ENCODE peak calls at places on chromosomes 2 and 18, in five cellular contexts. C is Calu3; M is naive thymus-derived CD8-positive, alpha-beta T cell; I is NCI-H1092 treated with DMSO at 0.1 percent for 48 hours; X is ascending aorta. S is an unnamed sample.

GRCh38 chr18:13934676-13935075 is 19.3 kb upstream of the MC2R start:
- DNase-seq in X (no peak), M (no peak), I (no peak), C (no peak), S (no peak)

GRCh38 chr18:59354731-59355130 is 4.3 kb downstream of the LMAN1 start:
- DNase-seq in I (no peak), C (no peak), M (no peak), X (no peak), S (no peak)

GRCh38 chr2:13193075-13193474 is 476.3 kb downstream of the TRIB2 start:
- DNase-seq in C (peak; percentile 6), M (no peak), X (no peak), I (no peak), S (no peak)

GRCh38 chr2:31335921-31336570 is 78.5 kb downstream of the XDH start:
- DNase-seq in M (no peak), I (no peak), C (no peak), X (peak; percentile 73), S (no peak)

GRCh38 chr2:178756843-178757242 is 50.4 kb downstream of the TTN start:
- DNase-seq in I (no peak), M (no peak), C (no peak), X (no peak), S (no peak)

GRCh38 chr2:189505412-189505953 is 64.2 kb downstream of the WDR75 start:
- DNase-seq in I (no peak), M (no peak), C (no peak), X (no peak), S (no peak)

GRCh38 chr2:220847587-220847986 is 724.5 kb downstream of the EPHA4 start:
- DNase-seq in C (peak; percentile 35), I (no peak), X (no peak), M (no peak), S (no peak)

GRCh38 chr2:187545238-187545751 is 8.9 kb downstream of the TFPI start:
- DNase-seq in M (no peak), X (no peak), I (no peak), C (no peak), S (no peak)

GRCh38 chr2:40434638-40435296 is 17.1 kb downstream of the SLC8A1 start:
- DNase-seq in C (peak; percentile 57), X (peak; percentile 87), I (no peak), M (no peak), S (no peak)

GRCh38 chr2:28507806-28508764 is 12.2 kb downstream of the PLB1 start:
- DNase-seq in I (no peak), C (peak; percentile 62), M (no peak), X (no peak), S (no peak)

GRCh38 chr2:130328710-130329109 is 14.0 kb upstream of the IMP4 start:
- DNase-seq in C (no peak), M (no peak), X (no peak), I (no peak), S (no peak)

GRCh38 chr2:204110250-204111183 is 174.0 kb downstream of the ICOS start:
- DNase-seq in M (peak; percentile 58), I (no peak), C (no peak), X (no peak), S (no peak)

GRCh38 chr2:176614049-176614448 is 344.8 kb downstream of the MTX2 start:
- DNase-seq in M (no peak), C (no peak), X (no peak), I (no peak), S (no peak)

GRCh38 chr2:88626171-88627054 is 851 bp downstream of the EIF2AK3 start:
- DNase-seq in I (peak; percentile 5), M (peak; percentile 60), X (peak; percentile 64), C (peak; percentile 27), S (no peak)

GRCh38 chr2:210667726-210668125 is 111.3 kb downstream of the CPS1 start:
- DNase-seq in X (no peak), M (no peak), I (no peak), C (no peak), S (no peak)

GRCh38 chr2:193141-193552 is 70.7 kb downstream of the SH3YL1 start:
- DNase-seq in M (no peak), C (no peak), I (no peak), X (peak; percentile 66), S (no peak)

GRCh38 chr2:237236188-237236587 is 150.5 kb downstream of the COPS8 start:
- DNase-seq in C (no peak), X (no peak), I (no peak), M (no peak), S (no peak)

S was measured in cerebellar nuclear complex.